ENCODE peak calls at places on chromosomes 1 and 21, in four cellular contexts. V is CD4-positive, alpha-beta T cell; K is adrenal gland; J is transverse colon. G is an unnamed sample.

GRCh38 chr1:59625388-59625787 is 189.4 kb upstream of the HOOK1 start:
- DNase-seq in V (no peak), K (no peak), J (no peak), G (no peak)

GRCh38 chr1:239722080-239722479 is 335.7 kb downstream of the CHRM3 start:
- DNase-seq in V (no peak), K (no peak), J (no peak), G (no peak)

GRCh38 chr21:26583737-26584136 is 10.7 kb upstream of the CYYR1 start:
- DNase-seq in V (no peak), K (no peak), J (no peak), G (no peak)

GRCh38 chr1:116268211-116268610 is 104.8 kb upstream of the ATP1A1 start:
- DNase-seq in V (no peak), K (peak; percentile 44), J (peak; percentile 63), G (no peak)

GRCh38 chr1:165516469-165516868 is 27.3 kb upstream of the LRRC52 start:
- DNase-seq in V (no peak), K (no peak), J (no peak), G (no peak)

GRCh38 chr1:87757700-87758099 is 429.0 kb downstream of the LMO4 start:
- DNase-seq in V (no peak), K (no peak), J (no peak), G (no peak)

GRCh38 chr1:222048030-222048632 is 306.2 kb upstream of the DUSP10 start:
- DNase-seq in V (no peak), K (no peak), J (no peak), G (no peak)

GRCh38 chr1:82377201-82377884 is 576.6 kb downstream of the ADGRL2 start:
- DNase-seq in V (no peak), K (no peak), J (no peak), G (no peak)

GRCh38 chr1:117318011-117318410 is 49.2 kb upstream of the MAN1A2 start:
- DNase-seq in V (no peak), K (no peak), J (no peak), G (no peak)

GRCh38 chr1:206770531-206771352 is at the start of gene IL19:
- DNase-seq in V (no peak), K (peak; percentile 50), J (peak; percentile 18), G (no peak)

GRCh38 chr1:60535713-60536112 is 462.1 kb upstream of the C1orf87 start:
- DNase-seq in V (no peak), K (no peak), J (no peak), G (no peak)

GRCh38 chr1:39573736-39574624 is 2.6 kb downstream of the PABPC4 start:
- DNase-seq in V (no peak), K (peak; percentile 64), J (no peak), G (no peak)

GRCh38 chr1:53128401-53128800 is 14.0 kb downstream of the SLC1A7 start:
- DNase-seq in V (no peak), K (no peak), J (no peak), G (no peak)
- TF ChIP-seq CTCF in V (no peak), K (no peak), J (no peak), G (no peak)

GRCh38 chr1:5419501-5419900 is 572.7 kb downstream of the NPHP4 start:
- DNase-seq in V (no peak), K (no peak), J (no peak), G (no peak)

GRCh38 chr1:5416518-5416917 is 575.7 kb downstream of the NPHP4 start:
- DNase-seq in V (no peak), K (no peak), J (no peak), G (no peak)

GRCh38 chr1:5410652-5411051 is 581.6 kb downstream of the NPHP4 start:
- DNase-seq in V (no peak), K (no peak), J (no peak), G (no peak)

DNA sequence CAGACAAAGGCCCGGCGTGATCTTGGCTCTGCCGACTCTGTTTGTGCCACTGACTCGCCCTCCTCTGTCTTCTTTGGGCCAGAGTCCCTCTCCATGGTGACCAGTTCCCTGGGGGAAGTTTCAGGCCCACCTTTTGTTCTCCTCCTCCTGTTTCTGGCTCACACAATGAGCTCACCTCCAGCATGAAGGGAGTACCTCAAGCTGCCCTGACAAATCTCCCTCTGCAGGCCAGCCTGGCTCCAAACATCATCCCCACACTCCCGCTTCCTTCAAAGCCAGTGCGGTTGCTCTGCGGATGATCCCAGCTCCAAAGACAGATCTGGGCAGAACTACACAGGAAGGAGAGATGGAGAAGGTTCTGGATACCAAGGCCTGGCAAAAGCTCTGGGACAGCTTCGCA is 576.6 kb downstream of the NPHP4 start:
- DNase-seq in V (no peak), K (no peak), J (no peak), G (no peak)
- TF ChIP-seq CTCF in V (no peak), K (no peak), J (no peak), G (no peak)

GRCh38 chr1:26991310-26992116 is 2.0 kb upstream of the TRNP1 start:
- DNase-seq in V (no peak), K (no peak), J (no peak), G (no peak)
- TF ChIP-seq CTCF in V (no peak), K (no peak), J (no peak), G (no peak)

GRCh38 chr1:186605762-186606350 is 74.4 kb downstream of the PTGS2 start:
- DNase-seq in V (no peak), K (peak; percentile 18), J (peak; percentile 30), G (peak; percentile 58)
- TF ChIP-seq CTCF in V (peak; percentile 27), K (no peak), J (peak; percentile 56), G (peak; percentile 22)

GRCh38 chr1:113929750-113930498 is 800 bp downstream of the HIPK1 start:
- DNase-seq in V (peak; percentile 62), K (peak; percentile 55), J (peak; percentile 64), G (peak; percentile 55)
- TF ChIP-seq CTCF in V (no peak), K (no peak), J (no peak), G (no peak)

DNA sequence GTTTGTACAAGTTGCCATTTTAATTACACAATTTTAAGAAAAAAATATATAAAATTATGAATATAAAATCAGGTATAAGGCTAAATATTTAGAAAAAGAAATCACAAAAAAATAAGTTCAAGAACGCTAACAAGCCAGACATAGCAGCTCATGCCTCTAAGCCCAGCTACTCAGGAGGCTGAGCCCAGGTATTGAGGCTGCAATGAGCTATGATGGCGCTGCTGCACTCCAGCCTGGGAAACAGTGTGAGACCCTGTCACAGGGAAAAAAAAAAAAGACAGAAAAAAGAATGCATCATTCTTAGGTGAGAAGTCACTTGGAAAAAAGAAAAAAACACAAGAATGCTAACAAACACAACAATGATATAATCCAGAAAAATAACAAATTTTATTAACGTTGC is 112.3 kb upstream of the PRDX6 start:
- DNase-seq in V (no peak), K (no peak), J (no peak), G (no peak)
- TF ChIP-seq CTCF in V (no peak), K (no peak), J (no peak), G (no peak)

DNA sequence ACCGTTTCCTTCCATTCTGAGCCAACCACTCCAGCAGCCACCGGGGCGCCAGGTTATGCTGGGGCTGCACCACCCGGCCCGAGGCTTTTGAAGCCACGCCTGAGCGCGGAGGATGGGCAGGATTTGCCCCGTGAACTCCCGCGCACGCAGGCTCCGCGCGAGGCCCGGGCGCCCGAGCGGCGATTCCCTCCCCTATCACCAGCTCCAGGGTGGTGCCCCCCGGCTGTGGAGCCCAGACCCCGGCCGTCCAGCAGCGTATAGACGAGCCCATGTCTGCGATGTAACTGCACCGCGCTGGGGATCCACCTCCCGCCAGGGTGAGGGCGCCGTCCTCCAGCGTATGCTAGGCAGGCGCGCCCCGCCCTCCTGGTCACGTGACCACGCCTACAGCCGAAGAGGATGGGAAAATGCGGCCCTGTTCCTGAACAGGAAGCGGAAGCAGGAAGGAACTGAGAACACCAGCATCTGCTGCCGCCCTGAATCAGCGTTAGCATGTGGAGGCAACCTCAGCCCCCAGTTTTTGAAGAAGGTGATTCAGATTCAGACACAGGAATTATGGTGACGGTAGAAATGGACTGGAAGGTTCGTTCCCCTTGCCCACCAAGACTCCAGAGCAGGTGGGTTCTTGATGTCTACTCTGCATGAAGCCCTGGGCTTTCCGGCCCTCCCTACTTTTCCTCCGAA is 46.0 kb downstream of the VPS26C start:
- DNase-seq in V (peak; percentile 89), K (peak; percentile 92), J (peak; percentile 95), G (peak; percentile 91)
- TF ChIP-seq CTCF in V (no peak), K (no peak), J (no peak), G (no peak)

GRCh38 chr1:178573330-178573729 is 60.4 kb downstream of the TEX35 start:
- DNase-seq in V (no peak), K (no peak), J (no peak), G (no peak)

GRCh38 chr1:178574345-178574744 is 61.4 kb downstream of the TEX35 start:
- DNase-seq in V (no peak), K (no peak), J (no peak), G (no peak)

GRCh38 chr1:178575611-178576331 is 62.9 kb downstream of the TEX35 start:
- DNase-seq in V (no peak), K (no peak), J (no peak), G (no peak)

GRCh38 chr1:178571807-178572206 is 58.9 kb downstream of the TEX35 start:
- DNase-seq in V (no peak), K (no peak), J (no peak), G (no peak)

DNA sequence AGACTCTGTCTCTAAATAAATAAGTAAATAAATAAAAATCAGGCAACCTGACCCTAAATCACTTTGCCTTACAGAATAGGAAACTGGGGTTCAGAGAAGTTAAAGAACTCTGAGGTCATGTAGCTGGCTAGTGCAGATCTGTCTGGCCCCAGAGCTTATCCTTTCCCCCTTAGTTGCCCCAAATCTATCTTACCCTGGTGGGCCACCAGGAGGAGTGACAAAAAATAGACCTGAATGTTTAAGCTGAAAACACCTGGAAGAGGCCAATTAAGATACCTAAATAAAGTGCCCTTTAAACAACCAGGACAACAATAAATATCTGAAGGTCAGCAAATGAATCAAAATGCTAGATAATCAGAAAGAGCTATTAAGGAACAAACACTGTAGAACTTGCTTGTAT is 59.7 kb downstream of the TEX35 start:
- DNase-seq in V (no peak), K (no peak), J (no peak), G (no peak)
- TF ChIP-seq CTCF in V (no peak), K (no peak), J (no peak), G (no peak)

GRCh38 chr1:17120962-17121837 is 1.9 kb upstream of the PADI2 start:
- DNase-seq in V (no peak), K (no peak), J (no peak), G (no peak)

GRCh38 chr1:17123196-17124045 is 4.2 kb upstream of the PADI2 start:
- DNase-seq in V (no peak), K (no peak), J (no peak), G (no peak)

GRCh38 chr1:17120483-17120882 is 1.2 kb upstream of the PADI2 start:
- DNase-seq in V (no peak), K (no peak), J (no peak), G (no peak)

GRCh38 chr1:17122449-17123194 is 3.4 kb upstream of the PADI2 start:
- DNase-seq in V (no peak), K (no peak), J (peak; percentile 49), G (no peak)

DNA sequence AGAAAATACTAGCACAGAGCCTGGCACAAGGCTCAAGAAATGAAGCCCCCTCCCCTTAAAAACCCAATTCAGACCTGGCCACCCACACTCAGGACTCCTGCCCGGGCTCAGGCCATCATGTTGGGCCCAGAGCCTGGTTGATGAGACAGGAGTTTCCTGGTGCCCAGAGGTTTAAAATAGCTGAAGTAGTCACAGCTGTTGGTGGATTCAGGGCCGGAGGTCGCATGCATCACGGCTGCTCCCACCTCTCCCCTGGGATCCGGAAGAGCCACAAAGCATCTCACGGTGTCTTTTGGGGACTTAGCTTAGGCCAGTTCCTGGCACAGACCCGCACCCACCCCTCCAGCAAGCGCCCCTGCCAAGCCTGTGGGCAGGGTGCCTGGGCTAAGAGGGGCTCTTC is 2.6 kb upstream of the PADI2 start:
- DNase-seq in V (no peak), K (no peak), J (no peak), G (no peak)
- TF ChIP-seq CTCF in V (no peak), K (no peak), J (no peak), G (no peak)

G was measured in endothelial cell.